ENCODE peak calls at places on chromosomes 2 and 18, in four cellular contexts. O, U, D and K are unnamed samples.

GRCh38 chr2:144939590-144939989 is 419.7 kb upstream of the ZEB2 start:
- DNase-seq in D (no peak), O (no peak), U (no peak), K (no peak)

GRCh38 chr2:105749583-105750399 is 5.1 kb downstream of the NCK2 start:
- DNase-seq in O (peak; percentile 67), U (no peak), D (no peak), K (no peak)

GRCh38 chr2:180971811-180972210 is 8.6 kb upstream of the UBE2E3 start:
- DNase-seq in O (no peak), D (no peak), U (no peak), K (no peak)

GRCh38 chr2:127104881-127105655 is 1.9 kb downstream of the BIN1 start:
- DNase-seq in U (no peak), D (no peak), O (no peak), K (no peak)

GRCh38 chr2:176484838-176485237 is 215.6 kb downstream of the MTX2 start:
- DNase-seq in U (no peak), O (no peak), D (no peak), K (no peak)

GRCh38 chr18:55007582-55007981 is 48.3 kb upstream of the CCDC68 start:
- DNase-seq in O (no peak), U (no peak), D (peak; percentile 18), K (no peak)

GRCh38 chr2:13714466-13714865 is 918.1 kb upstream of the LRATD1 start:
- DNase-seq in D (no peak), U (no peak), O (no peak), K (no peak)

GRCh38 chr2:171217330-171217729 is 56.6 kb upstream of the TLK1 start:
- DNase-seq in O (no peak), U (no peak), D (no peak), K (no peak)

GRCh38 chr2:227853204-227853629 is 18.2 kb upstream of the DAW1 start:
- DNase-seq in D (peak; percentile 85), U (no peak), O (no peak), K (no peak)

GRCh38 chr18:3394648-3395047 is 55.3 kb upstream of the TGIF1 start:
- DNase-seq in U (no peak), O (no peak), D (no peak), K (no peak)

GRCh38 chr2:171460537-171460936 is 26.5 kb downstream of the DCAF17 start:
- DNase-seq in O (no peak), U (no peak), D (no peak), K (no peak)

GRCh38 chr2:86616502-86616901 is 7.2 kb downstream of the RNF103 start:
- DNase-seq in D (no peak), U (no peak), O (no peak), K (no peak)

GRCh38 chr2:29060491-29060890 is 13.8 kb downstream of the PCARE start:
- DNase-seq in U (no peak), D (no peak), O (no peak), K (no peak)

GRCh38 chr2:135163306-135163705 is 111.2 kb downstream of the RAB3GAP1 start:
- DNase-seq in U (no peak), O (no peak), D (no peak), K (no peak)

GRCh38 chr2:9053534-9053931 is 50.0 kb upstream of the MBOAT2 start:
- DNase-seq in D (peak; percentile 37), O (no peak), U (no peak), K (no peak)

GRCh38 chr2:225465827-225466226 is 66.3 kb downstream of the NYAP2 start:
- DNase-seq in D (no peak), U (no peak), O (no peak), K (no peak)

GRCh38 chr2:2846379-2847130 is 515.5 kb upstream of the MYT1L start:
- DNase-seq in D (peak; percentile 41), U (no peak), O (no peak), K (peak; percentile 43)

GRCh38 chr2:6224267-6224666 is 532.1 kb downstream of the SOX11 start:
- DNase-seq in D (no peak), O (no peak), U (no peak), K (no peak)

GRCh38 chr2:9122367-9122766 is 84.2 kb upstream of the ASAP2 start:
- DNase-seq in O (no peak), U (no peak), D (no peak), K (no peak)